ENCODE peak calls at places on chromosomes 3 and 15, in eight cellular contexts. One of them, this sample, is unnamed.

GRCh38 chr3:56424885-56425284 is 43.4 kb downstream of the ERC2 start:
- DNase-seq in tibial artery: no peak
- DNase-seq in foreskin fibroblast: no peak
- DNase-seq in AG04450: no peak
- DNase-seq in cardiac fibroblast: no peak
- DNase-seq in GM12865: peak
- DNase-seq in GM10248: no peak
- DNase-seq in breast epithelium: no peak
- DNase-seq in this sample: no peak

GRCh38 chr3:52195823-52196331 is 2.1 kb upstream of the ALAS1 start:
- DNase-seq in tibial artery: peak
- DNase-seq in foreskin fibroblast: peak
- DNase-seq in AG04450: no peak
- DNase-seq in cardiac fibroblast: peak
- DNase-seq in GM12865: no peak
- DNase-seq in GM10248: no peak
- DNase-seq in breast epithelium: peak
- DNase-seq in this sample: peak

GRCh38 chr3:16663852-16664712 is 58.9 kb upstream of the DAZL start:
- DNase-seq in tibial artery: no peak
- DNase-seq in foreskin fibroblast: peak
- DNase-seq in AG04450: no peak
- DNase-seq in cardiac fibroblast: no peak
- DNase-seq in GM12865: no peak
- DNase-seq in GM10248: no peak
- DNase-seq in breast epithelium: no peak
- DNase-seq in this sample: no peak

GRCh38 chr15:58504674-58505234 is 73.0 kb downstream of the LIPC start:
- DNase-seq in tibial artery: no peak
- DNase-seq in foreskin fibroblast: no peak
- DNase-seq in AG04450: no peak
- DNase-seq in cardiac fibroblast: no peak
- DNase-seq in GM12865: peak
- DNase-seq in GM10248: no peak
- DNase-seq in breast epithelium: no peak
- DNase-seq in this sample: no peak

GRCh38 chr3:178676942-178677606 is 140.8 kb downstream of the KCNMB2 start:
- DNase-seq in tibial artery: no peak
- DNase-seq in foreskin fibroblast: no peak
- DNase-seq in AG04450: no peak
- DNase-seq in cardiac fibroblast: no peak
- DNase-seq in GM12865: peak
- DNase-seq in GM10248: peak
- DNase-seq in breast epithelium: no peak
- DNase-seq in this sample: no peak

GRCh38 chr15:57403007-57403406 is 26.7 kb downstream of the CGNL1 start:
- DNase-seq in tibial artery: no peak
- DNase-seq in foreskin fibroblast: no peak
- DNase-seq in AG04450: no peak
- DNase-seq in cardiac fibroblast: no peak
- DNase-seq in GM12865: no peak
- DNase-seq in GM10248: no peak
- DNase-seq in breast epithelium: no peak
- DNase-seq in this sample: no peak

GRCh38 chr15:96354731-96355560 is 24.4 kb downstream of the NR2F2 start:
- DNase-seq in tibial artery: no peak
- DNase-seq in foreskin fibroblast: peak
- DNase-seq in AG04450: no peak
- DNase-seq in cardiac fibroblast: peak
- DNase-seq in GM12865: no peak
- DNase-seq in GM10248: no peak
- DNase-seq in breast epithelium: no peak
- DNase-seq in this sample: peak

GRCh38 chr3:45938858-45939257 is 4.4 kb upstream of the CXCR6 start:
- DNase-seq in tibial artery: peak
- DNase-seq in foreskin fibroblast: peak
- DNase-seq in AG04450: peak
- DNase-seq in cardiac fibroblast: peak
- DNase-seq in GM12865: peak
- DNase-seq in GM10248: peak
- DNase-seq in breast epithelium: peak
- DNase-seq in this sample: peak

GRCh38 chr3:182384182-182384581 is 409.1 kb upstream of the ATP11B start:
- DNase-seq in tibial artery: no peak
- DNase-seq in foreskin fibroblast: no peak
- DNase-seq in AG04450: no peak
- DNase-seq in cardiac fibroblast: no peak
- DNase-seq in GM12865: no peak
- DNase-seq in GM10248: no peak
- DNase-seq in breast epithelium: no peak
- DNase-seq in this sample: no peak

GRCh38 chr3:155512867-155513261 is 219.4 kb upstream of the STRIT1 start:
- DNase-seq in tibial artery: no peak
- DNase-seq in foreskin fibroblast: peak
- DNase-seq in AG04450: no peak
- DNase-seq in cardiac fibroblast: no peak
- DNase-seq in GM12865: no peak
- DNase-seq in GM10248: no peak
- DNase-seq in breast epithelium: no peak
- DNase-seq in this sample: no peak

GRCh38 chr3:171712168-171712938 is 97.9 kb downstream of the PLD1 start:
- DNase-seq in tibial artery: no peak
- DNase-seq in foreskin fibroblast: peak
- DNase-seq in AG04450: peak
- DNase-seq in cardiac fibroblast: peak
- DNase-seq in GM12865: no peak
- DNase-seq in GM10248: no peak
- DNase-seq in breast epithelium: no peak
- DNase-seq in this sample: peak

GRCh38 chr15:98231696-98232440 is 271.4 kb downstream of the ARRDC4 start:
- DNase-seq in tibial artery: no peak
- DNase-seq in foreskin fibroblast: peak
- DNase-seq in AG04450: no peak
- DNase-seq in cardiac fibroblast: peak
- DNase-seq in GM12865: no peak
- DNase-seq in GM10248: no peak
- DNase-seq in breast epithelium: no peak
- DNase-seq in this sample: peak

GRCh38 chr15:78368671-78369070 is 28.5 kb downstream of the CRABP1 start:
- DNase-seq in tibial artery: no peak
- DNase-seq in foreskin fibroblast: peak
- DNase-seq in AG04450: no peak
- DNase-seq in cardiac fibroblast: no peak
- DNase-seq in GM12865: no peak
- DNase-seq in GM10248: no peak
- DNase-seq in breast epithelium: no peak
- DNase-seq in this sample: no peak

GRCh38 chr15:25684521-25685215 is 178.5 kb downstream of the ATP10A start:
- DNase-seq in tibial artery: peak
- DNase-seq in foreskin fibroblast: peak
- DNase-seq in AG04450: peak
- DNase-seq in cardiac fibroblast: peak
- DNase-seq in GM12865: no peak
- DNase-seq in GM10248: no peak
- DNase-seq in breast epithelium: no peak
- DNase-seq in this sample: peak

GRCh38 chr3:179189764-179190163 is 41.6 kb downstream of the PIK3CA start:
- DNase-seq in tibial artery: no peak
- DNase-seq in foreskin fibroblast: peak
- DNase-seq in AG04450: peak
- DNase-seq in cardiac fibroblast: peak
- DNase-seq in GM12865: no peak
- DNase-seq in GM10248: no peak
- DNase-seq in breast epithelium: no peak
- DNase-seq in this sample: peak

GRCh38 chr3:100042144-100042543 is 72.2 kb downstream of the FILIP1L start:
- DNase-seq in tibial artery: no peak
- DNase-seq in foreskin fibroblast: peak
- DNase-seq in AG04450: peak
- DNase-seq in cardiac fibroblast: peak
- DNase-seq in GM12865: no peak
- DNase-seq in GM10248: no peak
- DNase-seq in breast epithelium: no peak
- DNase-seq in this sample: peak

GRCh38 chr3:4820296-4821121 is 158.7 kb upstream of the BHLHE40 start:
- DNase-seq in tibial artery: no peak
- DNase-seq in foreskin fibroblast: no peak
- DNase-seq in AG04450: no peak
- DNase-seq in cardiac fibroblast: no peak
- DNase-seq in GM12865: no peak
- DNase-seq in GM10248: no peak
- DNase-seq in breast epithelium: no peak
- DNase-seq in this sample: no peak

GRCh38 chr3:45105855-45106655 is 40.1 kb downstream of the CDCP1 start:
- DNase-seq in tibial artery: no peak
- DNase-seq in foreskin fibroblast: peak
- DNase-seq in AG04450: peak
- DNase-seq in cardiac fibroblast: peak
- DNase-seq in GM12865: peak
- DNase-seq in GM10248: no peak
- DNase-seq in breast epithelium: no peak
- DNase-seq in this sample: peak

GRCh38 chr3:69710153-69710977 is 28.9 kb upstream of the MITF start:
- DNase-seq in tibial artery: no peak
- DNase-seq in foreskin fibroblast: peak
- DNase-seq in AG04450: peak
- DNase-seq in cardiac fibroblast: peak
- DNase-seq in GM12865: no peak
- DNase-seq in GM10248: no peak
- DNase-seq in breast epithelium: no peak
- DNase-seq in this sample: peak

GRCh38 chr3:184283681-184284080 is 7.9 kb downstream of the ECE2 start:
- DNase-seq in tibial artery: no peak
- DNase-seq in foreskin fibroblast: no peak
- DNase-seq in AG04450: no peak
- DNase-seq in cardiac fibroblast: no peak
- DNase-seq in GM12865: no peak
- DNase-seq in GM10248: peak
- DNase-seq in breast epithelium: no peak
- DNase-seq in this sample: no peak

GRCh38 chr3:184290331-184290730 is 8.7 kb upstream of the PSMD2 start:
- DNase-seq in tibial artery: no peak
- DNase-seq in foreskin fibroblast: no peak
- DNase-seq in AG04450: no peak
- DNase-seq in cardiac fibroblast: no peak
- DNase-seq in GM12865: no peak
- DNase-seq in GM10248: no peak
- DNase-seq in breast epithelium: no peak
- DNase-seq in this sample: no peak

GRCh38 chr3:184289426-184289938 is 9.6 kb upstream of the PSMD2 start:
- DNase-seq in tibial artery: no peak
- DNase-seq in foreskin fibroblast: peak
- DNase-seq in AG04450: no peak
- DNase-seq in cardiac fibroblast: peak
- DNase-seq in GM12865: peak
- DNase-seq in GM10248: peak
- DNase-seq in breast epithelium: no peak
- DNase-seq in this sample: peak

GRCh38 chr3:184282941-184283340 is 7.1 kb downstream of the ECE2 start:
- DNase-seq in tibial artery: no peak
- DNase-seq in foreskin fibroblast: no peak
- DNase-seq in AG04450: no peak
- DNase-seq in cardiac fibroblast: no peak
- DNase-seq in GM12865: no peak
- DNase-seq in GM10248: no peak
- DNase-seq in breast epithelium: no peak
- DNase-seq in this sample: no peak

DNA sequence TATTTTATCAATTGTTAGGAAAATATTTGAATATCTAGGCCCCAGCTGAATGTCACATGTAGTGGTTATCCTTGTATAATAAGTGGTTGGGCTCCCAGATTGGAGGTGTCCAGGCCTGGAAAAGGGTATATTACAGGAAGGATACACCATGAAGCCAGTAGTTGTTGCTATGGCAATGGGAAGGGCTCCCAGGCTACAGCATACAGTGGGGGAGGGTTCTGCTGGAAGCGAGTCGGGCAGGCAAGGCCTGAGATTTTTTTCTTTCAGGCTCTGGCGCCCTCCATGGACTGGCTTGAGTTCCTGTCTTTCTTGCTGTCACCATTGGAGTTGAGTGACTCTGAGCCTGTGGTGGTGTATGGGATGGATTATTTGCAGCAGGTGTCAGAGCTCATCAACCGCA is 8.9 kb downstream of the ECE2 start:
- DNase-seq in tibial artery: no peak
- DNase-seq in foreskin fibroblast: peak
- DNase-seq in AG04450: no peak
- DNase-seq in cardiac fibroblast: peak
- DNase-seq in GM12865: peak
- DNase-seq in GM10248: peak
- DNase-seq in breast epithelium: no peak
- DNase-seq in this sample: peak
- TF ChIP-seq CTCF in tibial artery: no peak
- TF ChIP-seq CTCF in foreskin fibroblast: peak
- TF ChIP-seq CTCF in AG04450: peak
- TF ChIP-seq CTCF in cardiac fibroblast: peak
- TF ChIP-seq CTCF in GM12865: peak
- TF ChIP-seq CTCF in GM10248: peak
- TF ChIP-seq CTCF in breast epithelium: peak
- TF ChIP-seq CTCF in this sample: peak

GRCh38 chr15:31974855-31975421 is 55.4 kb upstream of the CHRNA7 start:
- DNase-seq in tibial artery: no peak
- DNase-seq in foreskin fibroblast: peak
- DNase-seq in AG04450: no peak
- DNase-seq in cardiac fibroblast: peak
- DNase-seq in GM12865: peak
- DNase-seq in GM10248: peak
- DNase-seq in breast epithelium: no peak
- DNase-seq in this sample: peak
- TF ChIP-seq CTCF in tibial artery: no peak
- TF ChIP-seq CTCF in foreskin fibroblast: peak
- TF ChIP-seq CTCF in AG04450: peak
- TF ChIP-seq CTCF in cardiac fibroblast: peak
- TF ChIP-seq CTCF in GM12865: peak
- TF ChIP-seq CTCF in GM10248: peak
- TF ChIP-seq CTCF in breast epithelium: peak
- TF ChIP-seq CTCF in this sample: peak

DNA sequence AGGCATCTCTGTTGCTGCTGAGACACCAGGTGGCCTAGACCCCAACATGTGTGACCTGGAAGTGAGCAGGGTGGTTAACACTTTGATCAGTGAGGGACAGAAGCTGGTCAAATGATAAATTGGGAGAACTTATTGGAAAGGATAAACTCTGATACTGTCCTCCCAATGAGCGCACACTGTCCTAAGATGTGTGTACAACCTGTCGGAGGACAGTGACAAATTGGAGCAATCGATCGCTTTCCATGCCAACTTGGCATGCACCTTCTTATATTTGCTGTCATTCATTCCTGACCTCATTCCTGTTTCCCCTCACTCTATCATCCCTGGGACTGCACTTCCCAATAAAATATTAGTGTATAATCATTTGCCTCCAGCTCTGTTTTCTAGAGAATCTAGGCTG is 198.7 kb upstream of the PROK2 start:
- DNase-seq in tibial artery: no peak
- DNase-seq in foreskin fibroblast: no peak
- DNase-seq in AG04450: no peak
- DNase-seq in cardiac fibroblast: no peak
- DNase-seq in GM12865: no peak
- DNase-seq in GM10248: no peak
- DNase-seq in breast epithelium: no peak
- DNase-seq in this sample: no peak
- TF ChIP-seq CTCF in tibial artery: no peak
- TF ChIP-seq CTCF in foreskin fibroblast: no peak
- TF ChIP-seq CTCF in AG04450: no peak
- TF ChIP-seq CTCF in cardiac fibroblast: no peak
- TF ChIP-seq CTCF in GM12865: no peak
- TF ChIP-seq CTCF in GM10248: no peak
- TF ChIP-seq CTCF in breast epithelium: no peak
- TF ChIP-seq CTCF in this sample: no peak

GRCh38 chr3:186931487-186932280 is 1.4 kb downstream of the ST6GAL1 start:
- DNase-seq in tibial artery: peak
- DNase-seq in foreskin fibroblast: peak
- DNase-seq in AG04450: no peak
- DNase-seq in cardiac fibroblast: peak
- DNase-seq in GM12865: peak
- DNase-seq in GM10248: peak
- DNase-seq in breast epithelium: peak
- DNase-seq in this sample: peak
- TF ChIP-seq CTCF in tibial artery: no peak
- TF ChIP-seq CTCF in foreskin fibroblast: no peak
- TF ChIP-seq CTCF in AG04450: no peak
- TF ChIP-seq CTCF in cardiac fibroblast: no peak
- TF ChIP-seq CTCF in GM12865: no peak
- TF ChIP-seq CTCF in GM10248: no peak
- TF ChIP-seq CTCF in breast epithelium: no peak
- TF ChIP-seq CTCF in this sample: no peak